ENCODE peak calls at places on chromosomes 6 and 20, in seven cellular contexts. Q is IMR-90, T is neuronal stem cell, G is mesendoderm, R is H9, K is mesenchymal stem cell, Z is H1. Y is an unnamed sample.

GRCh38 chr6:34601706-34602105 is 45.6 kb upstream of the SPDEF start:
- DNase-seq in Z (no peak), R (no peak), Q (no peak), K (no peak), T (no peak), G (peak), Y (no peak)

GRCh38 chr6:28225056-28225834 is at the start of gene ZSCAN9:
- DNase-seq in K (peak), G (peak), T (peak), R (peak), Q (peak), Z (peak), Y (peak)

GRCh38 chr20:8913452-8913851 is 155.4 kb upstream of the PLCB4 start:
- DNase-seq in G (no peak), T (no peak), Q (no peak), Z (no peak), R (no peak), K (no peak), Y (no peak)

GRCh38 chr20:47263080-47263479 is 93.4 kb downstream of the ZMYND8 start:
- DNase-seq in Z (no peak), R (no peak), T (no peak), K (no peak), Q (no peak), G (no peak), Y (no peak)

GRCh38 chr20:19738936-19739335 is 19.1 kb upstream of the RIN2 start:
- DNase-seq in G (no peak), Z (no peak), R (no peak), T (no peak), K (no peak), Q (no peak), Y (no peak)

GRCh38 chr20:23289724-23290395 is 60.7 kb upstream of the NXT1 start:
- DNase-seq in Z (no peak), K (no peak), T (no peak), R (no peak), G (no peak), Q (no peak), Y (no peak)

GRCh38 chr6:150301871-150302800 is 66.7 kb upstream of the IYD start:
- DNase-seq in Q (peak), R (no peak), Z (no peak), T (no peak), K (peak), G (no peak), Y (peak)

GRCh38 chr6:79631800-79632172 is 657 bp downstream of the SH3BGRL2 start:
- DNase-seq in T (no peak), Z (no peak), K (no peak), Q (no peak), G (peak), R (no peak), Y (no peak)

GRCh38 chr6:161373905-161374451 is 100.1 kb upstream of the AGPAT4 start:
- DNase-seq in G (peak), K (peak), T (peak), R (peak), Z (peak), Q (peak), Y (peak)

GRCh38 chr6:44122821-44123220 is 4.4 kb downstream of the MRPL14 start:
- DNase-seq in G (no peak), T (no peak), Q (no peak), K (peak), R (no peak), Z (no peak), Y (no peak)

GRCh38 chr6:14748679-14749078 is 497.2 kb upstream of the JARID2 start:
- DNase-seq in Q (no peak), Z (no peak), K (no peak), R (no peak), T (no peak), G (no peak), Y (no peak)

GRCh38 chr6:45608252-45608911 is 230.6 kb upstream of the SUPT3H start:
- DNase-seq in Q (peak), R (no peak), Z (no peak), K (no peak), T (no peak), G (peak), Y (peak)

GRCh38 chr6:74366634-74367033 is 670.6 kb downstream of the CD109 start:
- DNase-seq in T (no peak), K (no peak), Z (no peak), G (no peak), R (no peak), Q (peak), Y (no peak)

GRCh38 chr6:150775804-150776203 is 89.7 kb upstream of the MTHFD1L start:
- DNase-seq in G (no peak), R (no peak), K (no peak), Z (no peak), Q (no peak), T (no peak), Y (no peak)

GRCh38 chr20:7742479-7742878 is 197.8 kb downstream of the HAO1 start:
- DNase-seq in Q (peak), G (no peak), K (peak), T (no peak), R (no peak), Z (no peak), Y (no peak)

GRCh38 chr6:20696676-20697075 is 162.4 kb downstream of the CDKAL1 start:
- DNase-seq in K (peak), G (no peak), T (no peak), Z (no peak), R (no peak), Q (peak), Y (peak)

GRCh38 chr6:783966-784365 is 91.0 kb upstream of the EXOC2 start:
- DNase-seq in Q (no peak), G (no peak), T (no peak), K (no peak), Z (no peak), R (no peak), Y (no peak)

GRCh38 chr6:157656437-157657005 is 166.5 kb upstream of the SNX9 start:
- DNase-seq in G (no peak), Q (peak), Z (no peak), R (no peak), T (no peak), K (peak), Y (no peak)

GRCh38 chr6:1325471-1326309 is 13.8 kb downstream of the FOXQ1 start:
- DNase-seq in Q (peak), G (peak), T (no peak), R (no peak), Z (no peak), K (peak), Y (no peak)

GRCh38 chr6:129016844-129017243 is 133.9 kb downstream of the LAMA2 start:
- DNase-seq in G (no peak), T (no peak), K (no peak), Q (no peak), Z (no peak), R (no peak), Y (no peak)
- H4K8ac ChIP-seq in G (no peak), T (no peak), K (no peak), Q (no peak), Z (no peak), R (no peak), Y (no peak)

GRCh38 chr20:3803854-3804253 is 7.7 kb downstream of the CDC25B start:
- DNase-seq in G (no peak), K (no peak), Z (no peak), R (no peak), Q (no peak), T (no peak), Y (no peak)

GRCh38 chr20:3808141-3808479 is 12.0 kb downstream of the CDC25B start:
- DNase-seq in R (no peak), K (peak), T (no peak), Z (no peak), Q (peak), G (no peak), Y (peak)

GRCh38 chr20:3804781-3805180 is 8.7 kb downstream of the CDC25B start:
- DNase-seq in K (no peak), Z (no peak), Q (no peak), T (no peak), R (no peak), G (no peak), Y (no peak)

GRCh38 chr20:3804254-3804751 is 8.2 kb downstream of the CDC25B start:
- DNase-seq in R (no peak), T (no peak), Z (no peak), K (no peak), Q (no peak), G (no peak), Y (no peak)

DNA sequence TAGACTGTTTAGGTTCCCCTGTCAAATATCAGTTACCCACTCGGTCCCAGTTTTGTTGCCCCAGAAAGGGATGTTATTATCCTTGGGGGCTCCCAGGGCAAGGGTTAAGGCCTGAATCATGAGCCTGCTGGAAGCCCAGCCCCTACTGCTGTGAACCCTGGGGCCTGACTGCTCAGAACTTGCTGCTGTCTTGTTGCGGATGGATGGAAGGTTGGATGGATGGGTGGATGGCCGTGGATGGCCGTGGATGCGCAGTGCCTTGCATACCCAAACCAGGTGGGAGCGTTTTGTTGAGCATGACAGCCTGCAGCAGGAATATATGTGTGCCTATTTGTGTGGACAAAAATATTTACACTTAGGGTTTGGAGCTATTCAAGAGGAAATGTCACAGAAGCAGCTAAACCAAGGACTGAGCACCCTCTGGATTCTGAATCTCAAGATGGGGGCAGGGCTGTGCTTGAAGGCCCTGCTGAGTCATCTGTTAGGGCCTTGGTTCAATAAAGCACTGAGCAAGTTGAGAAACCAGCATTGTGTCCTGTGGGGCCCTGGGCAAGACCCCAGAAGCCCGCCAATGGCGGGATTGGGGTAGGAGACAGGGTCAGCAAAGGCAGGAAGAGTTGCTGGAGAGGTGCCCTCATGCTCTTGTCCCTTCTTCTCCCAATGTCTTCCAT is 9.6 kb downstream of the CDC25B start:
- DNase-seq in Q (peak), Z (no peak), G (no peak), R (no peak), K (peak), T (no peak), Y (no peak)
- H3K9ac ChIP-seq in Q (no peak), Z (no peak), G (no peak), R (no peak), K (peak), T (no peak), Y (no peak)

GRCh38 chr6:135170238-135170637 is 10.9 kb upstream of the MYB start:
- DNase-seq in K (no peak), G (no peak), T (no peak), R (no peak), Z (no peak), Q (no peak), Y (peak)

GRCh38 chr6:135173989-135174484 is 7.1 kb upstream of the MYB start:
- DNase-seq in G (no peak), Z (no peak), R (no peak), Q (no peak), K (no peak), T (no peak), Y (no peak)

GRCh38 chr6:135168766-135169165 is 12.3 kb upstream of the MYB start:
- DNase-seq in G (no peak), Z (no peak), K (no peak), Q (no peak), R (no peak), T (no peak), Y (no peak)

GRCh38 chr6:135173242-135173988 is 7.7 kb upstream of the MYB start:
- DNase-seq in G (peak), R (no peak), Q (no peak), K (no peak), Z (no peak), T (no peak), Y (no peak)

DNA sequence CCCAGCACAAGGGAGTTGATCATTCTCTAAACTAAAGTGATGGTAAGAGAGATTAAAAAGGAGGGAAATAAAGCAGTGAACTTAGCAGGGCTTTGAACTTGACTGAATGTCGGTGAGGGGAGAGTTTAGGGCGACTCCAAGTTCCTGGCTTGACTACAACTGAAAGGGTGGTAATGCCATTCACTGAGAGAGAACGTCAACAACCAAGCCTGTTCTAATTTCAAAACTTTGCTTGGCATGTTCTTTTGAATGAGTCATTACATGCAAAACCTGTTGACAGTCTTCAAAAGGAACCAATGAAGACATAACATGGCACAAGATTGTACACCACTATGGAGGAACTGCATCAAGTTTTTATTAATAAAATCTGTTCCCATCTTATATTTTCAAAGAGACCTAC is 10.3 kb upstream of the MYB start:
- DNase-seq in K (no peak), Z (no peak), R (no peak), T (no peak), G (no peak), Q (no peak), Y (peak)
- H4K8ac ChIP-seq in K (no peak), Z (no peak), R (no peak), T (no peak), G (no peak), Q (no peak), Y (no peak)

DNA sequence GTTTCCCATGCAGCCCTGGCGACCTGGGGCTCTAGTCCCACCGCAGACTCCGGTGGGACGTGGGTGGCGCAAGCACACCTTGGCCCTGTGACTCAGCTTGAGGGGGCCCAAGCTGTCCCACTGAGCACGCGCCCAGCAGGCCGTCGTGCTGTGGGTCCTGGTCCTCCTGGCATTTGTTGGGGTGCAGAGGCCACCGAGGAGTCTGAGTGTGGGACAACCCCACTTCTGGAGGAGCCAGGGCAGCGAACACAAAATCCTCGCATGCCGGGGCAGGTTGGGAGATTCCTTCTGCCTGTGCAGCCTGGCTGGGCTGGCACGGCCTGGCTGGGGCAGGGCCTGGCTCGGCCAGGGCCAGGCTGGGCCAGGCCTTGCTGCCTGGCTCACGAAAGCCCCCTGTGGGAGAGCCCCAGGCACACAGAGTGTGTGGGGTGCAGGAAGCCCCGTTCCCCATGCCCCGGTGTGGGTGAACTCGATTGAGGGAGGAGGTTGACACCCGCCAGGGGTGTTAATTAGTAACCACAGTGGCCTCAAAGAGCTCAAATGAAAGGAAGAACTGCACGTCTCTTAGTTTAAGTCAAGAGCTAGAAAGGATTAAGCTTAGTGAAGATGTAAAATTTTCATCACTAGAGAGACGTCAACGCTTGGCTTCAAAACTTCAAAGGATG is 1808.5 kb upstream of the DEFB115 start:
- DNase-seq in T (no peak), K (no peak), Z (no peak), Q (no peak), R (no peak), G (no peak), Y (no peak)
- H3K9ac ChIP-seq in T (peak), K (no peak), Z (no peak), Q (no peak), R (no peak), G (no peak), Y (no peak)

Y was measured in trophoblast cell.